ENCODE peak calls at places on chromosomes 12 and 14, in five cellular contexts. W is mesenchymal stem cell, B is H1, O is IMR-90, F is H9. U is an unnamed sample.

GRCh38 chr12:43285248-43285647 is 266.8 kb downstream of the ADAMTS20 start:
- DNase-seq in W (peak), B (no peak), O (peak), F (no peak), U (no peak)

GRCh38 chr12:14775652-14776020 is 27.6 kb downstream of the WBP11 start:
- DNase-seq in O (peak), F (no peak), B (no peak), W (peak), U (no peak)

GRCh38 chr14:103539056-103539825 is 10.2 kb downstream of the TRMT61A start:
- DNase-seq in B (no peak), W (no peak), F (no peak), O (no peak), U (no peak)

GRCh38 chr14:90839024-90839888 is 23.0 kb upstream of the TTC7B start:
- DNase-seq in F (no peak), W (peak), O (peak), B (no peak), U (no peak)

GRCh38 chr12:94047781-94048567 is 100.4 kb upstream of the PLXNC1 start:
- DNase-seq in F (no peak), O (no peak), B (no peak), W (no peak), U (no peak)

GRCh38 chr12:125412506-125412905 is 347.3 kb downstream of the AACS start:
- DNase-seq in F (no peak), O (no peak), B (no peak), W (no peak), U (no peak)

GRCh38 chr12:84732941-84733340 is 179.7 kb downstream of the SLC6A15 start:
- DNase-seq in F (no peak), W (no peak), O (no peak), B (no peak), U (no peak)

GRCh38 chr12:31817120-31817519 is 88.3 kb upstream of the AMN1 start:
- DNase-seq in W (no peak), B (no peak), F (no peak), O (no peak), U (no peak)

GRCh38 chr12:101021911-101022388 is 188.1 kb downstream of the SLC5A8 start:
- DNase-seq in B (no peak), F (no peak), O (peak), W (peak), U (no peak)

GRCh38 chr12:52200086-52200782 is 8.4 kb upstream of the KRT80 start:
- DNase-seq in W (no peak), O (no peak), B (no peak), F (peak), U (no peak)

GRCh38 chr14:31934767-31935266 is 142.3 kb upstream of the ARHGAP5 start:
- DNase-seq in W (peak), B (no peak), F (peak), O (peak), U (no peak)

GRCh38 chr12:11885261-11886038 is 185.3 kb upstream of the BCL2L14 start:
- DNase-seq in O (peak), F (no peak), B (no peak), W (peak), U (no peak)

GRCh38 chr14:95614335-95614734 is 71.9 kb upstream of the TCL1B start:
- DNase-seq in B (no peak), F (no peak), W (no peak), O (no peak), U (no peak)

GRCh38 chr12:26028953-26029740 is 70.7 kb downstream of the RASSF8 start:
- DNase-seq in F (no peak), W (peak), B (no peak), O (peak), U (peak)

DNA sequence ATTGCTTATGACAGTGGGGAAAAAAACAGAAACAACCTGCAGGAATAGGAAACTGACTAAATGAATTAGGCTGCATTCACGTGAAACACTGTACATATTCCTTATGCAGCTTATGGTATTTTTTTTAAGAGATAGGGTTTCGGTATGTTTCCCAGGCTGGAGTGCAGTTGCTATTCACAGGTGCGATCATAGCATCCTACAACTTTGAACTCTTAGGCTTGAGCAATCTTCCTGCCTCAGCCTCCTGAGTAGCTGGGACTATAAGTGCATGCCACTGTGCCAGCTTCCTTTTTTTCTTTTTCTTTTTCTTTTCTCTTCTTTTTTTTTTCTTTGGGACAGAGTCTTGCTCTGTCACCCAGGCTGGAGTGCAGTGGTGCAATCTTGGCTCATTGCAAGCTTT is 35.8 kb upstream of the SPPL3 start:
- DNase-seq in F (no peak), B (no peak), W (no peak), O (no peak), U (no peak)
- H3K14ac ChIP-seq in F (no peak), B (no peak), W (no peak), O (no peak), U (no peak)

GRCh38 chr14:65846469-65846868 is 433.9 kb downstream of the FUT8 start:
- DNase-seq in O (no peak), F (no peak), B (no peak), W (no peak), U (no peak)

GRCh38 chr14:65850429-65851145 is 438.1 kb downstream of the FUT8 start:
- DNase-seq in F (no peak), O (no peak), B (no peak), W (no peak), U (no peak)

GRCh38 chr14:65849096-65849495 is 436.6 kb downstream of the FUT8 start:
- DNase-seq in W (no peak), F (no peak), O (no peak), B (no peak), U (no peak)

GRCh38 chr14:65849558-65849957 is 437.0 kb downstream of the FUT8 start:
- DNase-seq in F (no peak), W (no peak), B (no peak), O (no peak), U (peak)

DNA sequence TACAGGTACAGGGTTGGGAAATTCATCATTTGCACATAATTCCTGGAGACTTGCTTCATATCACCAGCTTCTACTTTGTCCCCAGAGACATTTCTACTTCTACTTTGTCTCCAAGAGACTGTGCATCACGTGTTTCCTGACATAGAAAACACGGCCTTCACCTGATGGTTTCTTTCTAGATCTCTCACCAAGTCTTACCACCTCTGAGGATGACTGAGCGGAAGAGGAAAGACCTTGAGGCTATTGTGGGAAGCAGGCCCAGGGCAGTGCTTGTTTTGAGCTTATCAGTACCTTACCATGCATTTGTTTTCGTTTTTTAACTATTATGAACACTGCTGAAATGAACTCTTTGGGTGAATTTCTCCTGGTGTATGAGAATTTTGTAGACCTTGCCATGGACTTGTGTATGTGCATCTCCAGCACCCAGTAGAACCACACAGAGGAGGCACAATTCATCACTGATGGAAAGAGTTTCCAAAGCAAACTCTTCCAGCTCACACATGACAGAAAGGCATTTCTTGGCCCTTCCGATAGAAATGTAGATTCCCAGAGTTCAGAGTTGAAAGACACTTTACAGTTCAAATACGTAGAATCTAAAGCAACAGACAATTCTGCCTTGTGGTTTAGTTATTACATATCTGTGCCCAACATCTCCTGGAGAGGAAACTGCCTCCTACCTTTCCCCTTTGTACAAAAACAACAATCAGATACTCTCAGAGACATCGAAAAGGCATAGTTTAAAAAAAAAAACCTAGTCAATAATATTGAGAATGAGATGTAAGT is 434.7 kb downstream of the FUT8 start:
- DNase-seq in F (no peak), O (no peak), W (no peak), B (no peak), U (no peak)
- H2AK5ac ChIP-seq in F (no peak), O (no peak), W (no peak), B (no peak), U (no peak)

DNA sequence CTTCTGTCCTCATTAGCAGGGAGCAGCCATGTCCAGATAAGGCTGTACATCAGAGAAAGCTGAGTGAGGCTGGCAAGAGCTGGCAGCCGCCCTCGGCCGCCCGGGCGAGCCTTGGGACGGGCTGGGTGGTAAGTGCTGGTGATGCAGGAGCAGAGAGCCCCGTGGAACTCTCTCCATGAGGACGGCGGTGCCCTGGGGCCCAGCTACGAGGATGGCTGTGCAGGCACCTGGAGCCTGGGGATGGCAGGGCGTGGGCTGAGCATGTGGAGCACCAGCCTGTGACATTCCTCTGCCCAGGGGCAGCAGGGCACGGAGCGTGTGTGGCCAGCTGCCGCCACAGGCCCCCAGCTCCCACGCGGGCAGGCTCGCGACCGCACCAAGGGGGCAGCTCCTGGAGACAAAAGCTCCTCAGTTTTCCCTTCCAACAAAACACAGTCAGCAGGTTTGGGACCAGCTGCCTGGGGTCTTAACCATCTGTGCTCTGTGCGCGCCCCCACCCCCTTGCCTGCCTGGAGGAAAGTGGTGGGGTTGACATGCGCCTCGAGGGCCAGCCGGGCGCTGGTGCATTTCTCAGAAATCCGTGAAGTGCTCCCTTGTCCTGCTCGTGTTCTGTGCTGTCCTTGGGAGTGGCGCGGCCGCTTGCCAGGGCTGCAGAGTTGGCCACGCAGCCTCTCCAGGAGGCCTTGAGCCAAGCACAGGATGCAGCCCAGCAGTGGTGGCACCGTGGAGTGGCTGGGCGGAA is 21.4 kb downstream of the PACS2 start:
- DNase-seq in F (no peak), W (no peak), B (no peak), O (no peak), U (no peak)
- H3K4me2 ChIP-seq in F (no peak), W (no peak), B (no peak), O (no peak), U (no peak)

GRCh38 chr12:126734738-126735137 is 1532.2 kb upstream of the TMEM132C start:
- DNase-seq in B (no peak), W (no peak), F (no peak), O (no peak), U (peak)
- H3K14ac ChIP-seq in B (no peak), W (no peak), F (peak), O (no peak), U (no peak)

GRCh38 chr12:123712780-123713319 is 697 bp downstream of the ATP6V0A2 start:
- DNase-seq in O (no peak), F (no peak), B (no peak), W (peak), U (peak)
- H2AK5ac ChIP-seq in O (peak), F (no peak), B (no peak), W (no peak), U (peak)

GRCh38 chr12:15858348-15858747 is 23.8 kb upstream of the STRAP start:
- DNase-seq in W (no peak), O (no peak), B (no peak), F (peak), U (no peak)
- H3K4me2 ChIP-seq in W (no peak), O (no peak), B (no peak), F (no peak), U (no peak)